ENCODE peak calls at places on chromosomes 11 and 22, in four cellular contexts. B is HepG2, C is A549, F is K562. M is an unnamed sample.

GRCh38 chr11:102187416-102188125 is 77.3 kb downstream of the YAP1 start:
- DNase-seq in B (peak; percentile 41), C (no peak), F (no peak), M (peak; percentile 35)

GRCh38 chr11:109309153-109309552 is 112.8 kb upstream of the C11orf87 start:
- DNase-seq in C (no peak), B (no peak), F (no peak), M (no peak)

GRCh38 chr11:83409891-83410290 is 123.7 kb upstream of the CCDC90B start:
- DNase-seq in B (no peak), F (no peak), C (no peak), M (no peak)

GRCh38 chr11:91081440-91082088 is 858.7 kb upstream of the CHORDC1 start:
- DNase-seq in B (no peak), C (peak; percentile 26), F (no peak), M (peak; percentile 31)

GRCh38 chr11:45847908-45848316 is 637 bp downstream of the CRY2 start:
- DNase-seq in B (peak; percentile 41), F (peak; percentile 79), C (peak; percentile 42), M (peak; percentile 64)

GRCh38 chr22:36858966-36859365 is 1.8 kb upstream of the NCF4 start:
- DNase-seq in B (no peak), C (no peak), F (no peak), M (no peak)

GRCh38 chr22:19503367-19503766 is 20.8 kb downstream of the CLDN5 start:
- DNase-seq in B (no peak), C (no peak), F (no peak), M (no peak)

GRCh38 chr22:17243524-17243923 is 24.3 kb upstream of the ADA2 start:
- DNase-seq in B (no peak), F (no peak), C (peak; percentile 9), M (no peak)

GRCh38 chr22:44773082-44773481 is 20.7 kb downstream of the ARHGAP8 start:
- DNase-seq in C (no peak), B (no peak), F (no peak), M (no peak)

GRCh38 chr22:49017769-49018330 is 809.8 kb downstream of the BRD1 start:
- DNase-seq in F (no peak), B (no peak), C (no peak), M (no peak)

GRCh38 chr22:41910050-41910598 is 4.8 kb downstream of the SHISA8 start:
- DNase-seq in C (no peak), F (no peak), B (no peak), M (no peak)

GRCh38 chr11:77400306-77400705 is 73.6 kb downstream of the PAK1 start:
- DNase-seq in C (no peak), B (no peak), F (no peak), M (no peak)

GRCh38 chr11:77400775-77401469 is 73.0 kb downstream of the PAK1 start:
- DNase-seq in F (no peak), C (no peak), B (no peak), M (no peak)

GRCh38 chr11:77403228-77403627 is 70.7 kb downstream of the PAK1 start:
- DNase-seq in C (no peak), F (no peak), B (no peak), M (no peak)

GRCh38 chr11:77402218-77402556 is 71.7 kb downstream of the PAK1 start:
- DNase-seq in B (no peak), C (no peak), F (no peak), M (no peak)

DNA sequence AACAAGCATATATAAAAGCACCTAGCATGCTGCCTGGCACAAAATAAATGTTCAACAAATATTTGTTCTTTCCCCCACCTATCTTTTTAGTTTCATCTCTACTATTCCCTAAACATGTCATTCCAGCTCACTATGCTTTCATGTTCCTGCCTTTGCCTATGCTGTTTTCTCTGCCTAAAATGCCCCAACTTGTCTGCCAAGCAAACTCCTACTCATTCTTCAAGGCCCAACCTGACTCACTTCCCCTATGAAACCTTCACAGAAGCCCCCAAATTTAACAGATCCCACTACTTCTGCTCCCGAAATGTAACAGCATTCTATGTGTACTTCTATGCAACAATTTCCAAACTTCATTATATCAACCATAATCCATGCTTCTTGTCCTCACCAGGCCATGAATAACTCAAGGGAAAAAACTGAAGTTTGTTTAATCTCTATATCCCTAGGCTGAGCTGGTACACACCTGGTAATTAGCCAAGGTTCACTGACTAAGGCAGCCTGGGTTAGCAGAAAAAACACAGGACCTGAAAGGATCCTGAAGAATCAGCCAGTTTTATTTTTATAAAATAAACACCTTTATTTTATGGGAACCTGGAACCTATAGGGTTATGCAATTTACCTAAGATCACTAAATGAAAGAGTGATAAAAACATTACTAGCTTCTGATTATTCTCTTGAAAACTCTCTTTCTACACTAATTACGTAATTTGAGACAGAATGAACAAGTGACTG is 72.2 kb downstream of the PAK1 start:
- DNase-seq in F (no peak), C (no peak), B (no peak), M (no peak)
- TF ChIP-seq MAZ in F (no peak), C (no peak), B (no peak), M (no peak)

GRCh38 chr11:31808721-31809542 is 2.2 kb downstream of the PAX6 start:
- DNase-seq in B (no peak), C (no peak), F (no peak), M (no peak)

GRCh38 chr11:31808268-31808667 is 2.9 kb downstream of the PAX6 start:
- DNase-seq in C (no peak), F (no peak), B (no peak), M (no peak)

GRCh38 chr11:31810779-31811647 is at the start of gene PAX6:
- DNase-seq in F (peak; percentile 84), B (peak; percentile 51), C (peak; percentile 66), M (peak; percentile 19)

GRCh38 chr11:31809857-31810778 is 1.0 kb downstream of the PAX6 start:
- DNase-seq in C (peak; percentile 44), F (no peak), B (no peak), M (peak; percentile 28)

GRCh38 chr11:31809543-31809856 is 1.6 kb downstream of the PAX6 start:
- DNase-seq in B (no peak), C (no peak), F (no peak), M (no peak)
- H3K4me1 ChIP-seq in B (peaks cover 45% of the 10 kb centered on the region), C (no peaks in the 10 kb centered on the region), F (peaks cover 4% of the 10 kb centered on the region), M (no peaks in the 10 kb centered on the region)

GRCh38 chr11:119288219-119288618 is 28.7 kb downstream of the MCAM start:
- DNase-seq in B (no peak), C (no peak), F (no peak), M (no peak)

GRCh38 chr11:119285431-119285830 is 31.5 kb downstream of the MCAM start:
- DNase-seq in B (no peak), F (no peak), C (no peak), M (no peak)

GRCh38 chr11:119282495-119282894 is 34.4 kb downstream of the MCAM start:
- DNase-seq in B (no peak), C (no peak), F (no peak), M (no peak)

GRCh38 chr11:119284344-119285157 is 32.4 kb downstream of the MCAM start:
- DNase-seq in B (peak; percentile 34), F (peak; percentile 48), C (peak; percentile 39), M (peak; percentile 47)
- TF ChIP-seq MAZ in B (no peak), F (no peak), C (no peak), M (no peak)

DNA sequence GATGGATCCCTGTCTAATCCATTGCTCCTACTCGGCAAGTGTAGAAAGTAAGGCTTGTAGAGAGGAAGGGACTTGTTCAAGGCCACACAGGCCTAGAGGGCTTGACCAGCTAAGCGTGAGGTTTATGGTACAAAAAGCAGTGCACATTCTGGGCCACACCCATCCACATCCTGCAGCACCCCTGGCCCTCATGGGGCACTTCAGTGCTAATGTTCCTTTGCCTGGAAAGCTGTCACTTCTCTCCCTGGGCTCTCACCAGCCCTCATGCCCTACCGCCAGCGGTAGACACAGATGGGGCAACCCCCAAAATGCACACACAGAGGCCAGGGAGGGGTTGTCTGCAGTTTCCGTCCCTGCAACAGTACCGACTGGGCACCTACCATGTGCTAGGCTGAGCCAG is 7.1 kb upstream of the MGAT3 start:
- DNase-seq in C (no peak), F (no peak), B (no peak), M (no peak)
- H3K4me1 ChIP-seq in C (peaks cover 4% of the 10 kb centered on the region), F (peaks cover 33% of the 10 kb centered on the region), B (peaks cover 30% of the 10 kb centered on the region), M (peaks cover 6% of the 10 kb centered on the region)

DNA sequence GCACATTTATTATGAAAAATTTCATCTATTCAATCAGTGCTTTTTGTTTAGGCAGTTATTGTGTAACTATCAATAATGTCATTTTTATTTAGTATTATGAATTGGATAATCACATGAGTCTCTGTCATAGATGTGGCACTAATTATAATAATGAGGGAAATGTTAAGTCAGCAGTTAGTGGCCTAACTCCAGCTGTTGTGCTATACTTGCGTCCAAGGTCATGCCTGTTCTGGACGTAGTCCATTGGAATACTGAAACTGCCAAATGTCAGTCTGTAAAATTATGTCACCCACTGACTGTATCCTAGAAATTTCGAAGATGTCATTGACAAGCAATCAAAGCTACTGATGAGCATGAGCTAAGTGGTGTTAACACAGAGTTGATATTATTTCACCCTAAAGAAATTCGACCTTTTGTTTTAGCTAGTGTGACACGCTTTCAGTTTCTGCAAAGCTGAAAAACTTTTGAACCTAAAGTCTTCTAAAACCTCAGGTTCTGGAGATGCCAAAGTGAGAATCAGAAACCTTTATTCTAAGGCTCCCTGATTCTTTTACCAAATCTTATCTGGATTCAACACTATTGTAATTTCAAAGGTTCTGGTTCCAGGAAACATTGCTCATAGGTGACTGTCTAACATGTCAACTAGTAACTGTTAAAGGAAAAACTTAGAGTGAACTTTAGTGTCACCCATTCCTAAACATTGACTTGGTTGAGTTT is 14.8 kb upstream of the ME3 start:
- DNase-seq in C (no peak), F (no peak), B (no peak), M (no peak)
- TF ChIP-seq MAZ in C (no peak), F (no peak), B (no peak), M (no peak)

DNA sequence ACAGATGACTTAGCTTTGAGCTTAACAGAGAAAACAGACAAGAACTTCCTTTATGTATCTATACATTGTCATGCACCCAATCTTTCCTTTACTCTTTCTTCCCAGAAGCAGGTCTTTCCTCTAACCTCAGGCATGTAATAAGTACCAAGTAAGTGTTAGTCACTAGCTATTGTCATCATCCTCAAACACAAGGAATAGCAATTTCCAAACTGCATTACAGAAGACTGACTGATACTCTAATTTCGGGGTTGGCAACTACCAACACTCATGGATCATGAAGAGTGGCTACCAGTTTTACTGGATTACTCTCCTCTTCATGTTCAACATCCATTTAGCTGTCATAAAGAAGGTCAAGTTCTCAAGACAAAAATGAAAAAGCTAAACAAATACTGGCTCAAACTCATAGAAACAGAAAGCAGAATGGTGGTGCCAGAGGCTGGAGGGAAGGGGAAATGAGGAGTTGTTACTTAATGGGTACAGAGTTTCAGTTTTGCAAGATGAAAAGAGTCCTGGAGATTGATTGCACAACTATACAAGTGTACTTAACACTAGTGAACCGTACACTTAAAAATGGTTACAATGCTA is 111.6 kb downstream of the SIK3 start:
- DNase-seq in F (no peak), C (no peak), B (peak; percentile 41), M (peak; percentile 90)
- H3K4me1 ChIP-seq in F (peaks cover 10% of the 10 kb centered on the region), C (peaks cover 51% of the 10 kb centered on the region), B (peaks cover 67% of the 10 kb centered on the region), M (peaks cover 13% of the 10 kb centered on the region)

GRCh38 chr11:36540998-36541397 is 26.8 kb upstream of the RAG1 start:
- DNase-seq in F (peak; percentile 25), B (peak; percentile 32), C (peak; percentile 54), M (peak; percentile 45)
- TF ChIP-seq MAZ in F (no peak), B (no peak), C (no peak), M (no peak)